ENCODE peak calls at places on chromosomes 7 and 10, in ten cellular contexts. F, U, H, V, Y, Q, N, I, X and P are unnamed samples.

GRCh38 chr7:33185786-33186185 is 56.4 kb downstream of the BBS9 start:
- DNase-seq in F (peak), U (peak), H (peak), V (peak), Y (peak), Q (no peak), N (peak), I (no peak), X (no peak), P (no peak)

GRCh38 chr10:46277840-46278239 is 9.0 kb upstream of the ANTXRL start:
- DNase-seq in F (no peak), U (no peak), H (no peak), V (no peak), Y (no peak), Q (no peak), N (no peak), I (no peak), X (no peak), P (no peak)

GRCh38 chr10:45373003-45373782 is 823 bp upstream of the ALOX5 start:
- DNase-seq in F (no peak), U (peak), H (no peak), V (no peak), Y (no peak), Q (no peak), N (peak), I (no peak), X (no peak), P (no peak)

GRCh38 chr7:43650457-43651052 is 67.6 kb downstream of the STK17A start:
- DNase-seq in F (peak), U (no peak), H (no peak), V (peak), Y (no peak), Q (no peak), N (no peak), I (no peak), X (no peak), P (no peak)

GRCh38 chr7:98944386-98944785 is 66.1 kb downstream of the TRRAP start:
- DNase-seq in F (no peak), U (no peak), H (no peak), V (no peak), Y (no peak), Q (no peak), N (no peak), I (no peak), X (no peak), P (no peak)

GRCh38 chr7:46215987-46216567 is 295.0 kb upstream of the IGFBP3 start:
- DNase-seq in F (no peak), U (no peak), H (no peak), V (no peak), Y (no peak), Q (no peak), N (no peak), I (peak), X (no peak), P (no peak)

GRCh38 chr10:114356786-114357588 is 47.3 kb downstream of the AFAP1L2 start:
- DNase-seq in F (no peak), U (no peak), H (no peak), V (peak), Y (no peak), Q (no peak), N (no peak), I (no peak), X (no peak), P (no peak)

GRCh38 chr10:32790483-32790882 is 167.5 kb downstream of the ITGB1 start:
- DNase-seq in F (peak), U (no peak), H (no peak), V (no peak), Y (no peak), Q (no peak), N (no peak), I (no peak), X (no peak), P (no peak)

GRCh38 chr7:70764004-70764691 is 367.8 kb upstream of the GALNT17 start:
- DNase-seq in F (no peak), U (no peak), H (no peak), V (no peak), Y (no peak), Q (peak), N (peak), I (no peak), X (no peak), P (no peak)

GRCh38 chr10:100723180-100723579 is 22.2 kb upstream of the PAX2 start:
- DNase-seq in F (no peak), U (no peak), H (no peak), V (no peak), Y (no peak), Q (no peak), N (no peak), I (no peak), X (no peak), P (no peak)

GRCh38 chr7:2030475-2031456 is 202.0 kb downstream of the MAD1L1 start:
- DNase-seq in F (no peak), U (no peak), H (no peak), V (no peak), Y (no peak), Q (no peak), N (no peak), I (no peak), X (no peak), P (no peak)

GRCh38 chr10:17454181-17454800 is at the start of gene ST8SIA6:
- DNase-seq in F (peak), U (no peak), H (no peak), V (peak), Y (no peak), Q (peak), N (peak), I (no peak), X (peak), P (no peak)

GRCh38 chr7:351256-351655 is 61.3 kb downstream of the FOXL3 start:
- DNase-seq in F (no peak), U (no peak), H (no peak), V (no peak), Y (no peak), Q (no peak), N (no peak), I (no peak), X (peak), P (no peak)

GRCh38 chr7:94244760-94245159 is 149.9 kb upstream of the COL1A2 start:
- DNase-seq in F (no peak), U (no peak), H (no peak), V (peak), Y (no peak), Q (no peak), N (no peak), I (no peak), X (no peak), P (no peak)

GRCh38 chr10:49750546-49750945 is 11.6 kb downstream of the OGDHL start:
- DNase-seq in F (no peak), U (no peak), H (no peak), V (no peak), Y (no peak), Q (no peak), N (no peak), I (no peak), X (no peak), P (no peak)

GRCh38 chr7:139753079-139753692 is 24.6 kb downstream of the HIPK2 start:
- DNase-seq in F (peak), U (peak), H (no peak), V (no peak), Y (no peak), Q (no peak), N (no peak), I (no peak), X (no peak), P (peak)

GRCh38 chr10:103284170-103284569 is 7.2 kb downstream of the INA start:
- DNase-seq in F (peak), U (no peak), H (no peak), V (peak), Y (peak), Q (no peak), N (no peak), I (no peak), X (no peak), P (no peak)

GRCh38 chr7:82335927-82336326 is 107.7 kb downstream of the CACNA2D1 start:
- DNase-seq in F (peak), U (peak), H (no peak), V (peak), Y (no peak), Q (no peak), N (no peak), I (no peak), X (no peak), P (no peak)

GRCh38 chr10:76981251-76981650 is 656.4 kb downstream of the KCNMA1 start:
- DNase-seq in F (no peak), U (no peak), H (no peak), V (no peak), Y (no peak), Q (no peak), N (no peak), I (no peak), X (no peak), P (no peak)

GRCh38 chr7:102916426-102916825 is 3.6 kb downstream of the LRRC17 start:
- DNase-seq in F (peak), U (no peak), H (no peak), V (peak), Y (no peak), Q (no peak), N (no peak), I (no peak), X (no peak), P (no peak)

GRCh38 chr10:62244785-62245595 is 23.7 kb downstream of the RTKN2 start:
- DNase-seq in F (peak), U (peak), H (peak), V (peak), Y (peak), Q (peak), N (peak), I (no peak), X (no peak), P (no peak)

GRCh38 chr10:103836273-103836672 is 19.1 kb downstream of the SH3PXD2A start:
- DNase-seq in F (no peak), U (no peak), H (no peak), V (no peak), Y (no peak), Q (no peak), N (no peak), I (no peak), X (no peak), P (no peak)

GRCh38 chr10:30973737-30974136 is 57.9 kb downstream of the ZNF438 start:
- DNase-seq in F (no peak), U (no peak), H (no peak), V (no peak), Y (no peak), Q (no peak), N (no peak), I (no peak), X (no peak), P (peak)

GRCh38 chr7:148588168-148588890 is 2.2 kb upstream of the C7orf33 start:
- DNase-seq in F (no peak), U (no peak), H (no peak), V (no peak), Y (no peak), Q (no peak), N (no peak), I (no peak), X (no peak), P (no peak)

GRCh38 chr7:100678291-100678984 is 4.9 kb downstream of the GNB2 start:
- DNase-seq in F (no peak), U (no peak), H (no peak), V (no peak), Y (no peak), Q (no peak), N (peak), I (no peak), X (no peak), P (no peak)

GRCh38 chr7:1555046-1555812 is 776 bp downstream of the TMEM184A start:
- DNase-seq in F (peak), U (peak), H (no peak), V (peak), Y (no peak), Q (no peak), N (no peak), I (peak), X (no peak), P (peak)